ENCODE peak calls at places on chromosome 5, in nine cellular contexts. N, O, J, T, W, L, E, F and C are unnamed samples.
A peak's percentile ranks its signal among the peaks of the same experiment; 100 is the strongest.

GRCh38 chr5:168364151-168364661 is 72.8 kb downstream of the WWC1 start:
- DNase-seq in W (no peak), N (no peak), J (no peak), L (no peak), F (no peak), E (no peak), T (no peak), O (no peak), C (no peak)

GRCh38 chr5:114362197-114362976 is 517 bp downstream of the KCNN2 start:
- DNase-seq in T (no peak), O (no peak), W (no peak), L (no peak), J (no peak), N (no peak), E (no peak), F (peak; percentile 29), C (peak; percentile 42)

GRCh38 chr5:94777163-94777885 is 158.9 kb downstream of the SLF1 start:
- DNase-seq in L (no peak), N (no peak), T (no peak), F (no peak), J (no peak), O (no peak), E (no peak), W (no peak), C (no peak)

GRCh38 chr5:65126192-65126591 is 355.5 kb downstream of the ADAMTS6 start:
- DNase-seq in F (no peak), W (no peak), J (no peak), N (no peak), E (no peak), O (no peak), L (no peak), T (no peak), C (no peak)

GRCh38 chr5:12522116-12522515 is 617.9 kb upstream of the CTNND2 start:
- DNase-seq in E (no peak), N (no peak), F (no peak), W (no peak), T (no peak), O (no peak), L (no peak), J (no peak), C (no peak)

GRCh38 chr5:39517800-39518199 is 93.0 kb upstream of the DAB2 start:
- DNase-seq in L (no peak), J (no peak), F (no peak), E (no peak), W (no peak), O (peak; percentile 67), T (no peak), N (no peak), C (no peak)

GRCh38 chr5:540215-541147 is 16.2 kb upstream of the SLC9A3 start:
- DNase-seq in N (no peak), T (peak; percentile 7), E (no peak), O (no peak), L (no peak), W (no peak), J (no peak), F (no peak), C (no peak)

GRCh38 chr5:100623719-100624118 is 88.5 kb downstream of the FAM174A start:
- DNase-seq in N (no peak), L (no peak), F (no peak), T (no peak), W (peak; percentile 66), O (peak; percentile 67), E (no peak), J (no peak), C (no peak)

GRCh38 chr5:39256472-39256871 is 37.1 kb upstream of the FYB1 start:
- DNase-seq in O (peak; percentile 42), E (no peak), T (no peak), F (no peak), N (no peak), J (no peak), W (peak; percentile 64), L (no peak), C (no peak)

GRCh38 chr5:30099634-30100033 is 1093.9 kb upstream of the CDH6 start:
- DNase-seq in J (no peak), W (no peak), L (no peak), O (no peak), F (no peak), E (no peak), N (no peak), T (no peak), C (no peak)

GRCh38 chr5:108720416-108720815 is 27.3 kb upstream of the FER start:
- DNase-seq in T (no peak), F (no peak), W (peak; percentile 30), E (no peak), L (no peak), O (no peak), J (no peak), N (no peak), C (no peak)

GRCh38 chr5:72138943-72139467 is 31.7 kb downstream of the MAP1B start:
- DNase-seq in L (no peak), N (no peak), J (no peak), W (peak; percentile 58), E (no peak), F (peak; percentile 53), T (no peak), O (no peak), C (peak; percentile 47)

GRCh38 chr5:132277971-132278964 is 15.9 kb upstream of the SLC22A4 start:
- DNase-seq in J (no peak), T (no peak), N (peak; percentile 43), E (no peak), F (no peak), W (no peak), O (no peak), L (no peak), C (no peak)

GRCh38 chr5:171315386-171315891 is 6.4 kb downstream of the TLX3 start:
- DNase-seq in F (no peak), J (no peak), L (no peak), E (no peak), O (no peak), N (no peak), W (no peak), T (no peak), C (no peak)

GRCh38 chr5:59560553-59560952 is 333.0 kb downstream of the PDE4D start:
- DNase-seq in W (no peak), E (no peak), L (no peak), T (no peak), N (no peak), O (no peak), F (no peak), J (no peak), C (no peak)

GRCh38 chr5:57577432-57578175 is 95.0 kb upstream of the ACTBL2 start:
- DNase-seq in O (no peak), F (no peak), E (no peak), L (no peak), W (no peak), J (no peak), N (no peak), T (no peak), C (no peak)

GRCh38 chr5:172849636-172850453 is 15.8 kb downstream of the ERGIC1 start:
- DNase-seq in O (no peak), F (no peak), J (peak; percentile 77), W (no peak), L (peak; percentile 84), E (no peak), N (peak; percentile 69), T (no peak), C (no peak)

GRCh38 chr5:111016801-111017200 is 54.7 kb upstream of the TSLP start:
- DNase-seq in J (no peak), F (no peak), N (no peak), W (no peak), T (no peak), L (no peak), O (no peak), E (no peak), C (no peak)

GRCh38 chr5:59257488-59258400 is 635.8 kb downstream of the PDE4D start:
- DNase-seq in T (no peak), F (no peak), E (no peak), O (no peak), L (no peak), J (no peak), N (no peak), W (no peak), C (no peak)

GRCh38 chr5:21919417-21920022 is 933.6 kb downstream of the CDH12 start:
- DNase-seq in J (no peak), E (no peak), T (no peak), W (peak; percentile 57), N (no peak), L (no peak), O (peak; percentile 79), F (no peak), C (no peak)

GRCh38 chr5:177511181-177511580 is 1.6 kb upstream of the DOK3 start:
- DNase-seq in L (no peak), O (no peak), F (no peak), J (no peak), T (no peak), W (peak; percentile 58), E (no peak), N (no peak), C (no peak)
- TF ChIP-seq POLR2A in L (no peak), O (no peak), F (no peak), J (no peak), T (no peak), W (no peak), E (no peak), N (no peak), C (no peak)

DNA sequence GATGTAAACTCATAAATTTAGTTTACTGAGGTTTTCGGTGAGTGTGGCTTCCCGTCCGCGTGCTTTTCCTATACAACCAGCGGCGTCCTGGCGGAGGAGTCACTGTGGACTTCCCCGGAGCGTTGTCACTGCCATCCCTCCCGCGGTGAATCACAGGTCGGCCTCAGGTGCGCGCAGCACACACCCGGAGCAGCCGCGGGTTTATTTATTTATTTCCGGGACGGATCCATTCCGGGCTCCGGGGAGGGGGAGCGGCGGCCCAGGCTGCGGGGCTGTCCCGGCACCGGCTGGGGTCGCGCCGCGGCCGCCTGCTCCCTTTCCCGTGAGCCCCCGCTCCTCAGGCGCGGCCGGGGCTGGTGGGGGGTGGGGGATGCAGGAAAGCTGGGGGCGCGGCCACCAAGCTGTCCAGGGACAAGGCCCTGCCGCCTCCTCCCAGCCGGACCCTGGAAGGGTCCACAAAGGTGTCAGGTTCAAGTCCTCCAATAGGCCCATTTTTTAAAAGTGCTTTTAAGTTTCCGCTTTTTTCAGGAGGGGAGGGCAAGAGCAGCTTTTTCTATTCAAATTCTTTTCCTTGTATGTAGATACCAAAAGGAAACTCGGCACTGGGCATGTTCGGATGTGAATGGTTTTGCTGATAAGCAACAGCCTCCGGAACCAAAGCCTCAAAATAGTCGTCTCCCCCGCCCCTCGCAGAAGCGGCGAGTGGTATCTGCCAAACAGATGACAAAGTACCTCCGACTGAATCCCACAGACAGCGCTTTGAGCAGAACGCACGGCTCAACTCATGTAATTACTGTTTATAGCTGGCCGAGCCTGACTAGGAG is 192.5 kb downstream of the CD180 start:
- DNase-seq in T (peak; percentile 85), W (peak; percentile 52), O (peak; percentile 99), L (peak; percentile 91), N (peak; percentile 91), E (peak; percentile 79), J (peak; percentile 85), F (peak; percentile 82), C (peak; percentile 92)
- TF ChIP-seq POLR2A in T (peak; percentile 65), W (no peak), O (peak; percentile 95), L (peak; percentile 87), N (peak; percentile 87), E (no peak), J (peak; percentile 89), F (no peak), C (no peak)

GRCh38 chr5:91381134-91381773 is 1.9 kb downstream of the ARRDC3 start:
- DNase-seq in F (no peak), O (no peak), W (no peak), E (no peak), L (no peak), T (no peak), N (no peak), J (no peak), C (no peak)
- TF ChIP-seq POLR2A in F (peak; percentile 24), O (peak; percentile 88), W (peak; percentile 93), E (peak; percentile 43), L (no peak), T (no peak), N (peak; percentile 93), J (peak; percentile 89), C (peak; percentile 3)

GRCh38 chr5:151040211-151040747 is 19.9 kb downstream of the GPX3 start:
- DNase-seq in J (no peak), W (no peak), O (no peak), F (no peak), E (no peak), N (peak; percentile 87), L (no peak), T (no peak), C (no peak)
- TF ChIP-seq POLR2A in J (no peak), W (no peak), O (no peak), F (no peak), E (no peak), N (no peak), L (no peak), T (no peak), C (no peak)